ENCODE peak calls at places on chromosome 16, in four cellular contexts. One of them, this sample, is unnamed.

GRCh38 chr16:86994215-86994614 is 323.0 kb downstream of the C16orf95 start:
- DNase-seq in HepG2: no peak
- DNase-seq in GM12878: no peak
- DNase-seq in H1: no peak
- DNase-seq in this sample: no peak

GRCh38 chr16:24609740-24610420 is 70.5 kb downstream of the RBBP6 start:
- DNase-seq in H1: peak
- DNase-seq in HepG2: peak
- DNase-seq in GM12878: no peak
- DNase-seq in this sample: peak

GRCh38 chr16:20620770-20621169 is 44.6 kb upstream of the ACSM2B start:
- DNase-seq in H1: no peak
- DNase-seq in HepG2: no peak
- DNase-seq in GM12878: no peak
- DNase-seq in this sample: no peak

GRCh38 chr16:68233085-68233834 is 2.7 kb downstream of the ESRP2 start:
- DNase-seq in HepG2: no peak
- DNase-seq in GM12878: no peak
- DNase-seq in H1: no peak
- DNase-seq in this sample: no peak

GRCh38 chr16:84700518-84701277 is 898 bp downstream of the USP10 start:
- DNase-seq in HepG2: no peak
- DNase-seq in H1: no peak
- DNase-seq in GM12878: no peak
- DNase-seq in this sample: no peak

GRCh38 chr16:11677451-11677951 is 9.2 kb downstream of the SNN start:
- DNase-seq in HepG2: no peak
- DNase-seq in GM12878: no peak
- DNase-seq in H1: no peak
- DNase-seq in this sample: no peak

GRCh38 chr16:70597135-70597534 is 49.2 kb upstream of the IL34 start:
- DNase-seq in GM12878: no peak
- DNase-seq in H1: no peak
- DNase-seq in HepG2: no peak
- DNase-seq in this sample: no peak

GRCh38 chr16:70700101-70701020 is 14.5 kb upstream of the MTSS2 start:
- DNase-seq in HepG2: no peak
- DNase-seq in GM12878: no peak
- DNase-seq in H1: no peak
- DNase-seq in this sample: no peak

GRCh38 chr16:50273888-50274770 is 7.8 kb downstream of the ADCY7 start:
- DNase-seq in GM12878: peak
- DNase-seq in H1: no peak
- DNase-seq in HepG2: no peak
- DNase-seq in this sample: no peak

GRCh38 chr16:69078073-69078472 is 27.4 kb upstream of the HAS3 start:
- DNase-seq in HepG2: no peak
- DNase-seq in H1: no peak
- DNase-seq in GM12878: no peak
- DNase-seq in this sample: peak

GRCh38 chr16:12349950-12350842 is 373.7 kb downstream of the SNX29 start:
- DNase-seq in GM12878: no peak
- DNase-seq in HepG2: no peak
- DNase-seq in H1: no peak
- DNase-seq in this sample: no peak

GRCh38 chr16:15948532-15949209 is 745 bp upstream of the ABCC1 start:
- DNase-seq in H1: no peak
- DNase-seq in GM12878: no peak
- DNase-seq in HepG2: peak
- DNase-seq in this sample: no peak

GRCh38 chr16:2147378-2147777 is 1.0 kb upstream of the RAB26 start:
- DNase-seq in H1: no peak
- DNase-seq in GM12878: no peak
- DNase-seq in HepG2: no peak
- DNase-seq in this sample: no peak

GRCh38 chr16:10332775-10333174 is 53.1 kb upstream of the ATF7IP2 start:
- DNase-seq in HepG2: no peak
- DNase-seq in GM12878: no peak
- DNase-seq in H1: no peak
- DNase-seq in this sample: no peak

GRCh38 chr16:10296956-10297340 is 88.9 kb upstream of the ATF7IP2 start:
- DNase-seq in GM12878: peak
- DNase-seq in H1: no peak
- DNase-seq in HepG2: no peak
- DNase-seq in this sample: no peak

GRCh38 chr16:31875112-31875803 is 1.7 kb downstream of the ZNF267 start:
- DNase-seq in HepG2: no peak
- DNase-seq in H1: no peak
- DNase-seq in GM12878: no peak
- DNase-seq in this sample: no peak

GRCh38 chr16:14449790-14450463 is 180.1 kb downstream of the PARN start:
- DNase-seq in H1: no peak
- DNase-seq in GM12878: no peak
- DNase-seq in HepG2: no peak
- DNase-seq in this sample: no peak

GRCh38 chr16:66984902-66985311 is 3.5 kb upstream of the CES4A start:
- DNase-seq in H1: no peak
- DNase-seq in HepG2: no peak
- DNase-seq in GM12878: no peak
- DNase-seq in this sample: no peak

GRCh38 chr16:70470927-70471341 is 16.5 kb downstream of the FCSK start:
- DNase-seq in H1: peak
- DNase-seq in GM12878: no peak
- DNase-seq in HepG2: peak
- DNase-seq in this sample: no peak

GRCh38 chr16:31093132-31093703 is 1.4 kb downstream of the VKORC1 start:
- DNase-seq in GM12878: no peak
- DNase-seq in H1: peak
- DNase-seq in HepG2: peak
- DNase-seq in this sample: no peak

GRCh38 chr16:65012357-65012756 is 109.5 kb downstream of the CDH11 start:
- DNase-seq in GM12878: no peak
- DNase-seq in H1: no peak
- DNase-seq in HepG2: no peak
- DNase-seq in this sample: no peak

GRCh38 chr16:82843606-82844271 is 217.0 kb downstream of the CDH13 start:
- DNase-seq in GM12878: no peak
- DNase-seq in H1: no peak
- DNase-seq in HepG2: no peak
- DNase-seq in this sample: no peak

GRCh38 chr16:72939247-72939646 is 108.7 kb downstream of the ZFHX3 start:
- DNase-seq in HepG2: no peak
- DNase-seq in GM12878: no peak
- DNase-seq in H1: no peak
- DNase-seq in this sample: no peak

GRCh38 chr16:79721186-79721745 is 120.7 kb upstream of the MAF start:
- DNase-seq in GM12878: no peak
- DNase-seq in H1: no peak
- DNase-seq in HepG2: no peak
- DNase-seq in this sample: no peak

GRCh38 chr16:69223882-69224281 is 36.9 kb downstream of the SNTB2 start:
- DNase-seq in GM12878: no peak
- DNase-seq in HepG2: no peak
- DNase-seq in H1: no peak
- DNase-seq in this sample: no peak

GRCh38 chr16:12551946-12552345 is 251.7 kb downstream of the CPPED1 start:
- DNase-seq in HepG2: no peak
- DNase-seq in H1: no peak
- DNase-seq in GM12878: no peak
- DNase-seq in this sample: no peak

GRCh38 chr16:69150146-69150865 is 17.9 kb downstream of the UTP4 start:
- DNase-seq in H1: peak
- DNase-seq in GM12878: no peak
- DNase-seq in HepG2: peak
- DNase-seq in this sample: no peak

GRCh38 chr16:2798723-2799204 is 494 bp downstream of the PRSS41 start:
- DNase-seq in H1: no peak
- DNase-seq in GM12878: no peak
- DNase-seq in HepG2: no peak
- DNase-seq in this sample: no peak

GRCh38 chr16:58011652-58012051 is 10.4 kb downstream of the USB1 start:
- DNase-seq in H1: no peak
- DNase-seq in GM12878: no peak
- DNase-seq in HepG2: peak
- DNase-seq in this sample: no peak

GRCh38 chr16:4176794-4177438 is 60.7 kb upstream of the ADCY9 start:
- DNase-seq in H1: no peak
- DNase-seq in GM12878: peak
- DNase-seq in HepG2: peak
- DNase-seq in this sample: no peak

GRCh38 chr16:86541560-86541959 is 13.5 kb downstream of the MTHFSD start:
- DNase-seq in H1: no peak
- DNase-seq in GM12878: no peak
- DNase-seq in HepG2: no peak
- DNase-seq in this sample: no peak

GRCh38 chr16:78478267-78478821 is 378.9 kb downstream of the WWOX start:
- DNase-seq in HepG2: no peak
- DNase-seq in H1: peak
- DNase-seq in GM12878: no peak
- DNase-seq in this sample: no peak

GRCh38 chr16:78479723-78480122 is 380.3 kb downstream of the WWOX start:
- DNase-seq in GM12878: no peak
- DNase-seq in H1: no peak
- DNase-seq in HepG2: no peak
- DNase-seq in this sample: no peak

GRCh38 chr16:78484509-78485058 is 385.1 kb downstream of the WWOX start:
- DNase-seq in H1: no peak
- DNase-seq in GM12878: no peak
- DNase-seq in HepG2: no peak
- DNase-seq in this sample: no peak

GRCh38 chr16:78483124-78483992 is 383.9 kb downstream of the WWOX start:
- DNase-seq in H1: no peak
- DNase-seq in GM12878: no peak
- DNase-seq in HepG2: peak
- DNase-seq in this sample: no peak

GRCh38 chr16:78480588-78480987 is 381.1 kb downstream of the WWOX start:
- DNase-seq in HepG2: peak
- DNase-seq in H1: no peak
- DNase-seq in GM12878: no peak
- DNase-seq in this sample: no peak
- TF ChIP-seq SUZ12 in HepG2: no peak
- TF ChIP-seq SUZ12 in H1: no peak
- TF ChIP-seq SUZ12 in GM12878: no peak
- TF ChIP-seq SUZ12 in this sample: no peak

DNA sequence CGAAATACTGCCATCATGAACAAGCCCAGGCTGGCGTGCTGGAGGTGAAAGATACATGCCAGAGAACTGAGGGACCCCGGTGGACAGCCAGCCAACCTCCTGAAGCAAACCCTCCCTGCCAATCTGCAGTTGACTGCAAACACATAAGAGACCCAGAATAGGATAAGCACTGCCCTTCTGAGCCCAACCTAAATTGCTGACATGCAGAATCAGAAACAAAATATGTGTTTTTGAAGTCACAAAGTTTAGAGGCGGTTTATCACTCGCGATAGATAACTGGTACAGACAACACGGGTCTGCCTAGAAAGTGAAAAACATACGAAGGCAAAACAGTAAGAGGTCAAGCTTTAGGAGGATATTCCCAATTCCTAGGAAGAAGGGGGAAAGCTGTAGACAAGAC is 14.6 kb downstream of the TOX3 start:
- DNase-seq in HepG2: no peak
- DNase-seq in GM12878: no peak
- DNase-seq in H1: no peak
- DNase-seq in this sample: no peak
- TF ChIP-seq ZNF274 in HepG2: no peak
- TF ChIP-seq ZNF274 in GM12878: no peak
- TF ChIP-seq ZNF274 in H1: no peak
- TF ChIP-seq ZNF274 in this sample: no peak

GRCh38 chr16:62752837-62753236 is 716.6 kb upstream of the CDH8 start:
- DNase-seq in H1: no peak
- DNase-seq in HepG2: no peak
- DNase-seq in GM12878: no peak
- DNase-seq in this sample: no peak

GRCh38 chr16:62755938-62756337 is 719.7 kb upstream of the CDH8 start:
- DNase-seq in H1: no peak
- DNase-seq in HepG2: no peak
- DNase-seq in GM12878: no peak
- DNase-seq in this sample: no peak

GRCh38 chr16:62751218-62751617 is 715.0 kb upstream of the CDH8 start:
- DNase-seq in GM12878: no peak
- DNase-seq in H1: no peak
- DNase-seq in HepG2: no peak
- DNase-seq in this sample: no peak
- TF ChIP-seq SUZ12 in GM12878: no peak
- TF ChIP-seq SUZ12 in H1: no peak
- TF ChIP-seq SUZ12 in HepG2: no peak
- TF ChIP-seq SUZ12 in this sample: no peak

GRCh38 chr16:21953541-21953902 is 361 bp downstream of the UQCRC2 start:
- DNase-seq in GM12878: no peak
- DNase-seq in HepG2: no peak
- DNase-seq in H1: no peak
- DNase-seq in this sample: no peak

GRCh38 chr16:21952793-21953540 is at the start of gene UQCRC2:
- DNase-seq in HepG2: peak
- DNase-seq in H1: peak
- DNase-seq in GM12878: peak
- DNase-seq in this sample: peak

GRCh38 chr16:21949713-21950260 is 3.4 kb upstream of the UQCRC2 start:
- DNase-seq in GM12878: no peak
- DNase-seq in HepG2: no peak
- DNase-seq in H1: no peak
- DNase-seq in this sample: no peak

GRCh38 chr16:21952040-21952792 is 945 bp upstream of the UQCRC2 start:
- DNase-seq in GM12878: peak
- DNase-seq in H1: peak
- DNase-seq in HepG2: peak
- DNase-seq in this sample: peak

DNA sequence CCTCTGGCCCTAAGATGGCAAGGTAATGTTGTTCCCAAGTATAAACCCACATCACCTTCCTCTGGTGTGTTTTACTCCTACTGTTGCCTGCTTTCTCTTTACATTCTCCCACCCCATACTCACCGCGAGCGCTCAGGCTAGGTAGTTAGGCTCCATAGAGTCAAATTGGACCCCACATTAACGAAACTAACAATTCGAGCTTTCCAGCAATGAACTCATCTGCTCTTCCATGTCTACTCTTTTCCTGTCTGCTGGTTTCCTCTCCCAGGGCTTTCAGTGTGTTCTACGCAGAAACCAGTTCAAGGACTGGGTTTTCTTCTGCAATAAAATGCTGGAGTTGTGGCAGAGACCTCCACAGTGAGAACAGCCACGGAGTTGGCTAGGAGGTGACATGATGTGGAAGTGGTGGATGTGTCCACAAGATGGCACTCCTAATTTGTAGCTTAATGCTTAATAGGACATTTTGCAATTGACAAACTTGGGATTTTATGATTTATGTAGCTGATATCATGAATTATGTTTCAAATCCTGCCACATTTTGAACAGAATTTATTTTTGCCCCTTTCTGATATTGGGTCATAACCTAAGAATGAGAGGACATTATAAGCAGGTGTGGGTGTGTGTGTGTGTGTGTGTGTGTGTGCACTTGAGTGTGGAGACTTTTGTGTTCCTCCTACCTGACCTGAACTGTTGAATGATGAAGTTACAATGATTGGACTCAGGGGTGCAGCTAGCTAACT is 2.2 kb upstream of the UQCRC2 start:
- DNase-seq in GM12878: no peak
- DNase-seq in HepG2: peak
- DNase-seq in H1: no peak
- DNase-seq in this sample: no peak
- TF ChIP-seq ZNF274 in GM12878: no peak
- TF ChIP-seq ZNF274 in HepG2: no peak
- TF ChIP-seq ZNF274 in H1: no peak
- TF ChIP-seq ZNF274 in this sample: no peak

This sample was measured in NT2/D1.